ENCODE peak calls at places on chromosomes 2 and 18, in ten cellular contexts. One of them, this sample, is unnamed.

GRCh38 chr2:224772494-224772893 is 56.3 kb upstream of the CCDC195 start:
- DNase-seq in neural crest cell: no peak
- DNase-seq in lower leg skin: no peak
- DNase-seq in A549: no peak
- DNase-seq in CD8-positive, alpha-beta T cell: no peak
- DNase-seq in prostate gland: no peak
- DNase-seq in GM10248: no peak
- DNase-seq in spleen: no peak
- DNase-seq in cardiac fibroblast: no peak
- DNase-seq in HCT116: no peak
- DNase-seq in this sample: no peak

GRCh38 chr18:36650906-36651305 is 177.9 kb downstream of the TPGS2 start:
- DNase-seq in A549: no peak
- DNase-seq in GM10248: no peak
- DNase-seq in HCT116: no peak
- DNase-seq in cardiac fibroblast: no peak
- DNase-seq in CD8-positive, alpha-beta T cell: no peak
- DNase-seq in prostate gland: no peak
- DNase-seq in lower leg skin: peak
- DNase-seq in spleen: no peak
- DNase-seq in neural crest cell: no peak
- DNase-seq in this sample: no peak

GRCh38 chr2:41610501-41611242 is 437.1 kb upstream of the PKDCC start:
- DNase-seq in spleen: no peak
- DNase-seq in GM10248: no peak
- DNase-seq in cardiac fibroblast: peak
- DNase-seq in lower leg skin: no peak
- DNase-seq in prostate gland: no peak
- DNase-seq in HCT116: no peak
- DNase-seq in neural crest cell: no peak
- DNase-seq in A549: no peak
- DNase-seq in CD8-positive, alpha-beta T cell: no peak
- DNase-seq in this sample: no peak

GRCh38 chr2:141570474-141571131 is 560.2 kb downstream of the LRP1B start:
- DNase-seq in spleen: peak
- DNase-seq in CD8-positive, alpha-beta T cell: no peak
- DNase-seq in neural crest cell: no peak
- DNase-seq in lower leg skin: no peak
- DNase-seq in GM10248: no peak
- DNase-seq in prostate gland: no peak
- DNase-seq in cardiac fibroblast: no peak
- DNase-seq in HCT116: no peak
- DNase-seq in A549: no peak
- DNase-seq in this sample: no peak

GRCh38 chr2:16604236-16604635 is 61.4 kb downstream of the CYRIA start:
- DNase-seq in lower leg skin: no peak
- DNase-seq in spleen: no peak
- DNase-seq in CD8-positive, alpha-beta T cell: no peak
- DNase-seq in GM10248: no peak
- DNase-seq in A549: no peak
- DNase-seq in HCT116: no peak
- DNase-seq in neural crest cell: no peak
- DNase-seq in cardiac fibroblast: no peak
- DNase-seq in prostate gland: no peak
- DNase-seq in this sample: no peak

GRCh38 chr2:111523009-111523408 is 361.0 kb downstream of the ANAPC1 start:
- DNase-seq in neural crest cell: no peak
- DNase-seq in cardiac fibroblast: no peak
- DNase-seq in A549: no peak
- DNase-seq in spleen: no peak
- DNase-seq in prostate gland: no peak
- DNase-seq in HCT116: no peak
- DNase-seq in CD8-positive, alpha-beta T cell: no peak
- DNase-seq in lower leg skin: peak
- DNase-seq in GM10248: no peak
- DNase-seq in this sample: no peak

GRCh38 chr2:205465791-205466190 is 216.5 kb upstream of the NRP2 start:
- DNase-seq in cardiac fibroblast: no peak
- DNase-seq in A549: no peak
- DNase-seq in HCT116: no peak
- DNase-seq in CD8-positive, alpha-beta T cell: no peak
- DNase-seq in lower leg skin: no peak
- DNase-seq in neural crest cell: no peak
- DNase-seq in prostate gland: no peak
- DNase-seq in spleen: no peak
- DNase-seq in GM10248: no peak
- DNase-seq in this sample: no peak

GRCh38 chr2:32993140-32993539 is 46.4 kb downstream of the LTBP1 start:
- DNase-seq in neural crest cell: no peak
- DNase-seq in cardiac fibroblast: no peak
- DNase-seq in prostate gland: no peak
- DNase-seq in A549: no peak
- DNase-seq in HCT116: no peak
- DNase-seq in spleen: no peak
- DNase-seq in CD8-positive, alpha-beta T cell: no peak
- DNase-seq in GM10248: no peak
- DNase-seq in lower leg skin: no peak
- DNase-seq in this sample: no peak

GRCh38 chr2:166361351-166362153 is 14.2 kb downstream of the SCN9A start:
- DNase-seq in CD8-positive, alpha-beta T cell: no peak
- DNase-seq in A549: no peak
- DNase-seq in prostate gland: no peak
- DNase-seq in cardiac fibroblast: peak
- DNase-seq in spleen: no peak
- DNase-seq in lower leg skin: no peak
- DNase-seq in neural crest cell: no peak
- DNase-seq in GM10248: no peak
- DNase-seq in HCT116: peak
- DNase-seq in this sample: no peak

GRCh38 chr18:21703241-21703820 is 1.2 kb downstream of the ABHD3 start:
- DNase-seq in CD8-positive, alpha-beta T cell: peak
- DNase-seq in cardiac fibroblast: peak
- DNase-seq in GM10248: peak
- DNase-seq in spleen: no peak
- DNase-seq in lower leg skin: no peak
- DNase-seq in HCT116: no peak
- DNase-seq in neural crest cell: peak
- DNase-seq in prostate gland: peak
- DNase-seq in A549: peak
- DNase-seq in this sample: peak

GRCh38 chr18:35710581-35710980 is 129.0 kb downstream of the GALNT1 start:
- DNase-seq in spleen: no peak
- DNase-seq in CD8-positive, alpha-beta T cell: no peak
- DNase-seq in lower leg skin: no peak
- DNase-seq in GM10248: no peak
- DNase-seq in cardiac fibroblast: no peak
- DNase-seq in prostate gland: no peak
- DNase-seq in HCT116: no peak
- DNase-seq in neural crest cell: no peak
- DNase-seq in A549: no peak
- DNase-seq in this sample: no peak

GRCh38 chr18:67265464-67266245 is 250.9 kb downstream of the DSEL start:
- DNase-seq in prostate gland: no peak
- DNase-seq in neural crest cell: no peak
- DNase-seq in spleen: no peak
- DNase-seq in HCT116: no peak
- DNase-seq in GM10248: no peak
- DNase-seq in lower leg skin: no peak
- DNase-seq in A549: no peak
- DNase-seq in CD8-positive, alpha-beta T cell: no peak
- DNase-seq in cardiac fibroblast: peak
- DNase-seq in this sample: no peak

DNA sequence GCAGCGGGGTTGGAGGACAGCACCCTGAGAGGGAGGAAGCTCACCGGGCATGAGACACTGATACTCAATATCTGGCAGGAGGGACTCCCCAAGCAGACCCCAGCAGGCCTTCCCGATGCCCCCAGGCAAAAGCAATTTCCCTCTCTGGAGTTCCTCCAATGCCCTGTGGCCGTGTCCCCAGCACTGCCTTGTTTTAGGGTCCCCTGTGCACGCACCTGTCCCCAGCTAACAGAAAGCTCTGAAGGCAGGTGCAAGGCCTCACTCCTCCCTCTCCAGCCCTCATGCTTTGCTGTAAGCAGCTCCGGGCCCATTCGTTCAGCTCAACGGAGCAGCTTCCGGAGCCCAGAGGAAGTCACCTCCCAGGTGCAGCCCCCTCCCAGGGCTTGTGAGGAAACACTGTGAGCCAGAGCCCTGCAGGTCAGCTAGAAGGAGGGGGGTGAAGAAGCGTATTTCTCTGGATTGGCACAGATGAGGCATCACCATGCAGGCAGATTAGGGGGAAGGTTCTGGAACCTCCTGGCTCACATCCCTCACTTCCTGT is 50.3 kb upstream of the ID2 start:
- DNase-seq in spleen: peak
- DNase-seq in neural crest cell: no peak
- DNase-seq in prostate gland: no peak
- DNase-seq in A549: no peak
- DNase-seq in GM10248: no peak
- DNase-seq in HCT116: no peak
- DNase-seq in lower leg skin: no peak
- DNase-seq in cardiac fibroblast: no peak
- DNase-seq in CD8-positive, alpha-beta T cell: no peak
- DNase-seq in this sample: no peak
- TF ChIP-seq CTCF in spleen: no peak
- TF ChIP-seq CTCF in neural crest cell: no peak
- TF ChIP-seq CTCF in prostate gland: no peak
- TF ChIP-seq CTCF in A549: no peak
- TF ChIP-seq CTCF in GM10248: no peak
- TF ChIP-seq CTCF in HCT116: no peak
- TF ChIP-seq CTCF in lower leg skin: no peak
- TF ChIP-seq CTCF in cardiac fibroblast: no peak
- TF ChIP-seq CTCF in CD8-positive, alpha-beta T cell: no peak
- TF ChIP-seq CTCF in this sample: no peak

GRCh38 chr2:173397539-173397938 is 42.9 kb downstream of the CDCA7 start:
- DNase-seq in spleen: no peak
- DNase-seq in CD8-positive, alpha-beta T cell: no peak
- DNase-seq in cardiac fibroblast: no peak
- DNase-seq in A549: no peak
- DNase-seq in neural crest cell: no peak
- DNase-seq in GM10248: no peak
- DNase-seq in HCT116: peak
- DNase-seq in lower leg skin: no peak
- DNase-seq in prostate gland: no peak
- DNase-seq in this sample: no peak
- TF ChIP-seq CTCF in spleen: no peak
- TF ChIP-seq CTCF in CD8-positive, alpha-beta T cell: no peak
- TF ChIP-seq CTCF in cardiac fibroblast: no peak
- TF ChIP-seq CTCF in A549: peak
- TF ChIP-seq CTCF in neural crest cell: no peak
- TF ChIP-seq CTCF in GM10248: peak
- TF ChIP-seq CTCF in HCT116: peak
- TF ChIP-seq CTCF in lower leg skin: no peak
- TF ChIP-seq CTCF in prostate gland: peak
- TF ChIP-seq CTCF in this sample: no peak

DNA sequence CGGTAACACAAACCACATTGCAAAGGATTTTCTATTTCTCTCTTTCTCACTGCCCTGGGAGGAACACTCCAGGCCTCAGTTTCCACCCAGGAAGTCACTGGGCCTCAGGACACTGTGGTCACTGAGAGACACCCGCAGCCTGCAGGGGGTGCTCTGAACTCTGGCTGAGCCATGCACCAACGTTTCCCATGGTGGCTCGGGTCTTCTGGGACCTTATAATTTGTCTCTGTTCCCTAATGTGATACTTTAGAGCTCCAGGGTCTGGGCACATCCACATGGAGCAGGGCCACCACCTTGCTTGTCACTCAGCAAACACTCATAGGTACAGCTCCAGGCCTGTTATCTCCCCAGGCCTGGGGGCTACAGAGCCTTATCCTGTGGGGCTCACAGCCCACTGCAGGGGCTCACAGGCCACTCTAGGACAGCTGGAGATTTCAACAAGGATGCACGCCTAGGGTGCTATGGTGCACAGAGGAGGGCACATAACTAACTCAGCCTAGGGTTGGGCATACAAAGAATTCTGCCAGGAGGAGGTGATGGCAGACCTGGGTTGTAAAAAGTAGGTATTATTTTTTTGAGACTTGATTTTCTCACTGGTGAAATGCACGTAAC is 2.9 kb upstream of the HS1BP3 start:
- DNase-seq in A549: no peak
- DNase-seq in neural crest cell: no peak
- DNase-seq in prostate gland: no peak
- DNase-seq in GM10248: no peak
- DNase-seq in lower leg skin: no peak
- DNase-seq in spleen: peak
- DNase-seq in HCT116: no peak
- DNase-seq in cardiac fibroblast: no peak
- DNase-seq in CD8-positive, alpha-beta T cell: no peak
- DNase-seq in this sample: no peak
- TF ChIP-seq CTCF in A549: no peak
- TF ChIP-seq CTCF in neural crest cell: no peak
- TF ChIP-seq CTCF in prostate gland: no peak
- TF ChIP-seq CTCF in GM10248: peak
- TF ChIP-seq CTCF in lower leg skin: no peak
- TF ChIP-seq CTCF in spleen: no peak
- TF ChIP-seq CTCF in HCT116: peak
- TF ChIP-seq CTCF in cardiac fibroblast: no peak
- TF ChIP-seq CTCF in CD8-positive, alpha-beta T cell: no peak
- TF ChIP-seq CTCF in this sample: no peak

GRCh38 chr2:108853421-108853820 is 66.8 kb downstream of the CCDC138 start:
- DNase-seq in lower leg skin: no peak
- DNase-seq in HCT116: no peak
- DNase-seq in spleen: no peak
- DNase-seq in neural crest cell: no peak
- DNase-seq in CD8-positive, alpha-beta T cell: no peak
- DNase-seq in cardiac fibroblast: peak
- DNase-seq in prostate gland: no peak
- DNase-seq in A549: no peak
- DNase-seq in GM10248: no peak
- DNase-seq in this sample: no peak

GRCh38 chr2:108854484-108854883 is 67.9 kb downstream of the CCDC138 start:
- DNase-seq in prostate gland: no peak
- DNase-seq in HCT116: no peak
- DNase-seq in neural crest cell: no peak
- DNase-seq in cardiac fibroblast: no peak
- DNase-seq in GM10248: no peak
- DNase-seq in A549: no peak
- DNase-seq in CD8-positive, alpha-beta T cell: no peak
- DNase-seq in spleen: no peak
- DNase-seq in lower leg skin: no peak
- DNase-seq in this sample: no peak

GRCh38 chr2:108852375-108852774 is 65.8 kb downstream of the CCDC138 start:
- DNase-seq in neural crest cell: no peak
- DNase-seq in HCT116: no peak
- DNase-seq in prostate gland: no peak
- DNase-seq in cardiac fibroblast: no peak
- DNase-seq in spleen: no peak
- DNase-seq in A549: no peak
- DNase-seq in lower leg skin: no peak
- DNase-seq in GM10248: no peak
- DNase-seq in CD8-positive, alpha-beta T cell: no peak
- DNase-seq in this sample: no peak

GRCh38 chr2:108858894-108859293 is 72.3 kb downstream of the CCDC138 start:
- DNase-seq in neural crest cell: no peak
- DNase-seq in spleen: no peak
- DNase-seq in A549: no peak
- DNase-seq in GM10248: no peak
- DNase-seq in lower leg skin: no peak
- DNase-seq in prostate gland: no peak
- DNase-seq in CD8-positive, alpha-beta T cell: no peak
- DNase-seq in HCT116: no peak
- DNase-seq in cardiac fibroblast: peak
- DNase-seq in this sample: no peak

GRCh38 chr2:108855194-108855593 is 68.6 kb downstream of the CCDC138 start:
- DNase-seq in HCT116: no peak
- DNase-seq in lower leg skin: no peak
- DNase-seq in cardiac fibroblast: peak
- DNase-seq in GM10248: no peak
- DNase-seq in CD8-positive, alpha-beta T cell: no peak
- DNase-seq in neural crest cell: no peak
- DNase-seq in A549: no peak
- DNase-seq in prostate gland: no peak
- DNase-seq in spleen: no peak
- DNase-seq in this sample: no peak
- TF ChIP-seq CTCF in HCT116: no peak
- TF ChIP-seq CTCF in lower leg skin: no peak
- TF ChIP-seq CTCF in cardiac fibroblast: no peak
- TF ChIP-seq CTCF in GM10248: peak
- TF ChIP-seq CTCF in CD8-positive, alpha-beta T cell: peak
- TF ChIP-seq CTCF in neural crest cell: peak
- TF ChIP-seq CTCF in A549: peak
- TF ChIP-seq CTCF in prostate gland: peak
- TF ChIP-seq CTCF in spleen: no peak
- TF ChIP-seq CTCF in this sample: no peak